ENCODE peak calls at places on chromosomes 3 and 15, in nine cellular contexts. One of them, this sample, is unnamed.

GRCh38 chr3:31364711-31365110 is 168.0 kb upstream of the STT3B start:
- DNase-seq in HFF-Myc: no peak
- DNase-seq in neural progenitor cell: no peak
- DNase-seq in PC-3: peak; percentile 47
- DNase-seq in stomach: no peak
- DNase-seq in BE2C: no peak
- DNase-seq in esophagus muscularis mucosa: no peak
- DNase-seq in cardiac muscle cell: peak; percentile 52
- DNase-seq in K562: no peak
- DNase-seq in this sample: peak; percentile 73

GRCh38 chr3:164524201-164524600 is 554.1 kb downstream of the SI start:
- DNase-seq in HFF-Myc: no peak
- DNase-seq in neural progenitor cell: no peak
- DNase-seq in PC-3: peak; percentile 14
- DNase-seq in stomach: no peak
- DNase-seq in BE2C: no peak
- DNase-seq in esophagus muscularis mucosa: no peak
- DNase-seq in cardiac muscle cell: no peak
- DNase-seq in K562: no peak
- DNase-seq in this sample: no peak

GRCh38 chr3:179450901-179451334 is 352 bp downstream of the GNB4 start:
- DNase-seq in HFF-Myc: no peak
- DNase-seq in neural progenitor cell: peak; percentile 45
- DNase-seq in PC-3: no peak
- DNase-seq in stomach: no peak
- DNase-seq in BE2C: peak; percentile 24
- DNase-seq in esophagus muscularis mucosa: no peak
- DNase-seq in cardiac muscle cell: peak; percentile 40
- DNase-seq in K562: no peak
- DNase-seq in this sample: no peak

GRCh38 chr3:103195201-103195600 is 760.4 kb downstream of the ZPLD1 start:
- DNase-seq in HFF-Myc: no peak
- DNase-seq in neural progenitor cell: no peak
- DNase-seq in PC-3: peak; percentile 19
- DNase-seq in stomach: no peak
- DNase-seq in BE2C: no peak
- DNase-seq in esophagus muscularis mucosa: no peak
- DNase-seq in cardiac muscle cell: no peak
- DNase-seq in K562: no peak
- DNase-seq in this sample: no peak

GRCh38 chr3:30258426-30259392 is 347.7 kb upstream of the TGFBR2 start:
- DNase-seq in HFF-Myc: no peak
- DNase-seq in neural progenitor cell: no peak
- DNase-seq in PC-3: peak; percentile 76
- DNase-seq in stomach: no peak
- DNase-seq in BE2C: no peak
- DNase-seq in esophagus muscularis mucosa: no peak
- DNase-seq in cardiac muscle cell: no peak
- DNase-seq in K562: no peak
- DNase-seq in this sample: peak; percentile 33

GRCh38 chr15:36527512-36528162 is 51.8 kb upstream of the CDIN1 start:
- DNase-seq in HFF-Myc: no peak
- DNase-seq in neural progenitor cell: peak; percentile 48
- DNase-seq in PC-3: no peak
- DNase-seq in stomach: no peak
- DNase-seq in BE2C: no peak
- DNase-seq in esophagus muscularis mucosa: no peak
- DNase-seq in cardiac muscle cell: no peak
- DNase-seq in K562: no peak
- DNase-seq in this sample: peak; percentile 14

GRCh38 chr3:13014755-13015285 is 58.4 kb downstream of the IQSEC1 start:
- DNase-seq in HFF-Myc: no peak
- DNase-seq in neural progenitor cell: no peak
- DNase-seq in PC-3: no peak
- DNase-seq in stomach: no peak
- DNase-seq in BE2C: no peak
- DNase-seq in esophagus muscularis mucosa: no peak
- DNase-seq in cardiac muscle cell: no peak
- DNase-seq in K562: no peak
- DNase-seq in this sample: no peak

GRCh38 chr15:77630956-77631789 is 1.5 kb downstream of the LINGO1 start:
- DNase-seq in HFF-Myc: no peak
- DNase-seq in neural progenitor cell: peak; percentile 77
- DNase-seq in PC-3: no peak
- DNase-seq in stomach: no peak
- DNase-seq in BE2C: no peak
- DNase-seq in esophagus muscularis mucosa: no peak
- DNase-seq in cardiac muscle cell: no peak
- DNase-seq in K562: no peak
- DNase-seq in this sample: no peak

GRCh38 chr3:65953881-65954733 is 84.6 kb downstream of the MAGI1 start:
- DNase-seq in HFF-Myc: no peak
- DNase-seq in neural progenitor cell: no peak
- DNase-seq in PC-3: peak; percentile 8
- DNase-seq in stomach: peak; percentile 91
- DNase-seq in BE2C: no peak
- DNase-seq in esophagus muscularis mucosa: no peak
- DNase-seq in cardiac muscle cell: peak; percentile 50
- DNase-seq in K562: no peak
- DNase-seq in this sample: no peak

GRCh38 chr15:38202356-38202755 is 50.3 kb upstream of the SPRED1 start:
- DNase-seq in HFF-Myc: no peak
- DNase-seq in neural progenitor cell: no peak
- DNase-seq in PC-3: peak; percentile 92
- DNase-seq in stomach: no peak
- DNase-seq in BE2C: no peak
- DNase-seq in esophagus muscularis mucosa: no peak
- DNase-seq in cardiac muscle cell: no peak
- DNase-seq in K562: no peak
- DNase-seq in this sample: peak; percentile 61

GRCh38 chr3:168990111-168990510 is 673.4 kb downstream of the MECOM start:
- DNase-seq in HFF-Myc: no peak
- DNase-seq in neural progenitor cell: no peak
- DNase-seq in PC-3: no peak
- DNase-seq in stomach: no peak
- DNase-seq in BE2C: no peak
- DNase-seq in esophagus muscularis mucosa: no peak
- DNase-seq in cardiac muscle cell: peak; percentile 65
- DNase-seq in K562: no peak
- DNase-seq in this sample: no peak

GRCh38 chr3:101484805-101485620 is 28.0 kb downstream of the SENP7 start:
- DNase-seq in HFF-Myc: peak; percentile 12
- DNase-seq in neural progenitor cell: no peak
- DNase-seq in PC-3: peak; percentile 28
- DNase-seq in stomach: no peak
- DNase-seq in BE2C: peak; percentile 22
- DNase-seq in esophagus muscularis mucosa: no peak
- DNase-seq in cardiac muscle cell: peak; percentile 60
- DNase-seq in K562: peak; percentile 29
- DNase-seq in this sample: peak; percentile 13

GRCh38 chr3:72259755-72260589 is 475.0 kb upstream of the PROK2 start:
- DNase-seq in HFF-Myc: no peak
- DNase-seq in neural progenitor cell: no peak
- DNase-seq in PC-3: no peak
- DNase-seq in stomach: no peak
- DNase-seq in BE2C: no peak
- DNase-seq in esophagus muscularis mucosa: no peak
- DNase-seq in cardiac muscle cell: no peak
- DNase-seq in K562: no peak
- DNase-seq in this sample: peak; percentile 47

GRCh38 chr3:24548278-24548677 is 53.6 kb upstream of the THRB start:
- DNase-seq in HFF-Myc: no peak
- DNase-seq in neural progenitor cell: no peak
- DNase-seq in PC-3: no peak
- DNase-seq in stomach: no peak
- DNase-seq in BE2C: no peak
- DNase-seq in esophagus muscularis mucosa: no peak
- DNase-seq in cardiac muscle cell: peak; percentile 3
- DNase-seq in K562: no peak
- DNase-seq in this sample: peak; percentile 65

GRCh38 chr3:49131040-49131439 is 1.8 kb downstream of the LAMB2 start:
- DNase-seq in HFF-Myc: no peak
- DNase-seq in neural progenitor cell: no peak
- DNase-seq in PC-3: no peak
- DNase-seq in stomach: no peak
- DNase-seq in BE2C: no peak
- DNase-seq in esophagus muscularis mucosa: no peak
- DNase-seq in cardiac muscle cell: no peak
- DNase-seq in K562: no peak
- DNase-seq in this sample: no peak

GRCh38 chr3:49133226-49133951 is 539 bp upstream of the LAMB2 start:
- DNase-seq in HFF-Myc: peak; percentile 66
- DNase-seq in neural progenitor cell: peak; percentile 93
- DNase-seq in PC-3: peak; percentile 90
- DNase-seq in stomach: peak; percentile 87
- DNase-seq in BE2C: peak; percentile 75
- DNase-seq in esophagus muscularis mucosa: peak; percentile 94
- DNase-seq in cardiac muscle cell: peak; percentile 92
- DNase-seq in K562: peak; percentile 83
- DNase-seq in this sample: peak; percentile 89

GRCh38 chr3:49132073-49132436 is 795 bp downstream of the LAMB2 start:
- DNase-seq in HFF-Myc: no peak
- DNase-seq in neural progenitor cell: no peak
- DNase-seq in PC-3: no peak
- DNase-seq in stomach: no peak
- DNase-seq in BE2C: no peak
- DNase-seq in esophagus muscularis mucosa: no peak
- DNase-seq in cardiac muscle cell: no peak
- DNase-seq in K562: no peak
- DNase-seq in this sample: peak; percentile 27

GRCh38 chr3:49132437-49133225 is at the start of gene LAMB2:
- DNase-seq in HFF-Myc: peak; percentile 40
- DNase-seq in neural progenitor cell: peak; percentile 89
- DNase-seq in PC-3: peak; percentile 82
- DNase-seq in stomach: peak; percentile 77
- DNase-seq in BE2C: peak; percentile 65
- DNase-seq in esophagus muscularis mucosa: peak; percentile 94
- DNase-seq in cardiac muscle cell: peak; percentile 78
- DNase-seq in K562: peak; percentile 71
- DNase-seq in this sample: peak; percentile 77

GRCh38 chr3:49131576-49131975 is 1.3 kb downstream of the LAMB2 start:
- DNase-seq in HFF-Myc: no peak
- DNase-seq in neural progenitor cell: no peak
- DNase-seq in PC-3: no peak
- DNase-seq in stomach: no peak
- DNase-seq in BE2C: no peak
- DNase-seq in esophagus muscularis mucosa: no peak
- DNase-seq in cardiac muscle cell: no peak
- DNase-seq in K562: no peak
- DNase-seq in this sample: no peak
- H3K4me3 ChIP-seq in HFF-Myc: peak overlapping the region; percentile 81
- H3K4me3 ChIP-seq in neural progenitor cell: no peak overlapping the region
- H3K4me3 ChIP-seq in PC-3: peak overlapping the region; percentile 91
- H3K4me3 ChIP-seq in stomach: peak overlapping the region; percentile 79
- H3K4me3 ChIP-seq in BE2C: no peak overlapping the region
- H3K4me3 ChIP-seq in esophagus muscularis mucosa: peak overlapping the region; percentile 86
- H3K4me3 ChIP-seq in cardiac muscle cell: peak overlapping the region; percentile 39
- H3K4me3 ChIP-seq in K562: no peak overlapping the region
- H3K4me3 ChIP-seq in this sample: peak overlapping the region; percentile 67

DNA sequence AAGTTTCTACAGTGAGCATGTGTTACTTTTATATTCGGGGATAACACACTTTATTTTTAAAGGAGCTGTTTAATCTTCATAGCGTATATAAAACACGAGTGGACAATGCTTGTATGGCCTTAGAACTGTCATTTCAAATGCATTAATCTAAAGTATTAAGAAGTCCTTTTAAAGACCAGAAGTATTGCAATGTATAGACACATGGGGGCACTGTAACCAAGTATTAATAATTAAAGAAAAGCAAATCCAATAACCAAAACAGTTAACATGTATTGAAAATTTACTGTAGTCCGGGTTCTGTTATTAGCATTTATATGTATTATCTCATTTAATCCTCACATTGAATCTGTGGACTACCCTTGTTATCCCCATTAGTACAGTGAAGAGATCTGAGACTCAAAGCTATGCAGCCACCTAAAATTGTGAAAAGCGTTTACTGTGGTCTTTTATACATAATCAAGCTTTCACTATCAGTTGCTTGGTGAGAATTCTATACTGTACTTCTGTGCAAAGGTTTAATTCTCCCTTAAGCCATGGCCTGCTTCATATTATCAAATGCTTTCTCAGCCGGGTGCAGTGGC is 10.1 kb downstream of the ARL14 start:
- DNase-seq in HFF-Myc: no peak
- DNase-seq in neural progenitor cell: no peak
- DNase-seq in PC-3: peak; percentile 59
- DNase-seq in stomach: no peak
- DNase-seq in BE2C: no peak
- DNase-seq in esophagus muscularis mucosa: no peak
- DNase-seq in cardiac muscle cell: peak; percentile 46
- DNase-seq in K562: no peak
- DNase-seq in this sample: peak; percentile 41
- TF ChIP-seq CTCF in HFF-Myc: no peak
- TF ChIP-seq CTCF in neural progenitor cell: peak; percentile 51
- TF ChIP-seq CTCF in PC-3: peak; percentile 82
- TF ChIP-seq CTCF in stomach: peak; percentile 22
- TF ChIP-seq CTCF in BE2C: peak; percentile 26
- TF ChIP-seq CTCF in esophagus muscularis mucosa: no peak
- TF ChIP-seq CTCF in cardiac muscle cell: peak; percentile 44
- TF ChIP-seq CTCF in K562: no peak
- TF ChIP-seq CTCF in this sample: peak; percentile 28

GRCh38 chr3:150609988-150610387 is 6.9 kb downstream of the SELENOT start:
- DNase-seq in HFF-Myc: no peak
- DNase-seq in neural progenitor cell: no peak
- DNase-seq in PC-3: no peak
- DNase-seq in stomach: no peak
- DNase-seq in BE2C: no peak
- DNase-seq in esophagus muscularis mucosa: no peak
- DNase-seq in cardiac muscle cell: no peak
- DNase-seq in K562: no peak
- DNase-seq in this sample: no peak
- H3K4me3 ChIP-seq in HFF-Myc: no peak overlapping the region
- H3K4me3 ChIP-seq in neural progenitor cell: no peak overlapping the region
- H3K4me3 ChIP-seq in PC-3: no peak overlapping the region
- H3K4me3 ChIP-seq in stomach: no peak overlapping the region
- H3K4me3 ChIP-seq in BE2C: no peak overlapping the region
- H3K4me3 ChIP-seq in esophagus muscularis mucosa: no peak overlapping the region
- H3K4me3 ChIP-seq in cardiac muscle cell: no peak overlapping the region
- H3K4me3 ChIP-seq in K562: no peak overlapping the region
- H3K4me3 ChIP-seq in this sample: no peak overlapping the region

DNA sequence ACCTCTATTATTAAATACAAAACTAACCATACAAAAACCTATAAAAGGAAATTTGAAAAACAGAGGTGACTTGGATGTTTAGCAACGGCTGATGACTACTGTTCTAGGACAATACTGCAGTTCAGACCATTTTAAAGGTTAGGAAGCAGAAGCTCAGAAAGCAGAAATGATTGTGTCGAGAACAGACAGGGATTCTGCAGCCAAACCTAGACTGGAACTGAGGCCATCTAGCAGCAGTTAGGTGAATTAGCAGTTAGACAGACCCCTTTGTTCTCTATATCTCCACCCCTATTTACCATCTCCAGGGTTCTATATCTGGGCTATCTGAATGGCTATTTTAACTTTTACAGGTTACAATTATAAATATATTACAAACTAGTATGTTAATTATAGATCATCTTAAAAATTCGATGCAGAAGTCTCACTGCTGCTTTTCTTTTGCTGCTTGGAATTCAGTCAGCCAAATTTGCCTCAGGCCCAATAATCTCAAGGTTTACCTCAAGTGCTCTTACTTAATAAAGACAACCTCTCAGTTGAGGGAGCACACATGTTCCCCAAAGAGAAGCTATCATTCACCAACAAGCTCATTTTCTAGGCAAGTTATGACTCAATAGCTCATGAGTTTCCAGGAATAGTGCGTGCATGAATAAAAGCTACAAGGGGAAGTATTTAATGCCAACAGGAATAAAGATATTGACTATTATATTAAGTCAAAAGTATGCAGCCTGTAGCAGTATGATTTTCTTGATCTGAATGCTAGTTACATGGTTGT is 9.3 kb upstream of the IL1RAP start:
- DNase-seq in HFF-Myc: no peak
- DNase-seq in neural progenitor cell: peak; percentile 25
- DNase-seq in PC-3: no peak
- DNase-seq in stomach: no peak
- DNase-seq in BE2C: no peak
- DNase-seq in esophagus muscularis mucosa: no peak
- DNase-seq in cardiac muscle cell: no peak
- DNase-seq in K562: no peak
- DNase-seq in this sample: no peak
- TF ChIP-seq CTCF in HFF-Myc: no peak
- TF ChIP-seq CTCF in neural progenitor cell: peak; percentile 19
- TF ChIP-seq CTCF in PC-3: peak; percentile 40
- TF ChIP-seq CTCF in stomach: no peak
- TF ChIP-seq CTCF in BE2C: no peak
- TF ChIP-seq CTCF in esophagus muscularis mucosa: no peak
- TF ChIP-seq CTCF in cardiac muscle cell: no peak
- TF ChIP-seq CTCF in K562: no peak
- TF ChIP-seq CTCF in this sample: no peak

This sample was measured in foreskin fibroblast.